ENCODE peak calls at places on chromosomes 1 and 21, in ten cellular contexts. One of them, this sample, is unnamed. For H3K27me3, the result is how much of the 10 kb centered on the place peaks cover.

GRCh38 chr1:175232335-175232734 is 39.8 kb upstream of the KIAA0040 start:
- DNase-seq in BE2C: no peak
- DNase-seq in dorsolateral prefrontal cortex: no peak
- DNase-seq in IMR-90: no peak
- DNase-seq in breast epithelium: no peak
- DNase-seq in neural progenitor cell: no peak
- DNase-seq in prostate gland: peak
- DNase-seq in psoas muscle: no peak
- DNase-seq in heart left ventricle: no peak
- DNase-seq in HCT116: no peak
- DNase-seq in this sample: no peak

GRCh38 chr1:9659328-9659727 is 7.8 kb downstream of the PIK3CD start:
- DNase-seq in IMR-90: peak
- DNase-seq in dorsolateral prefrontal cortex: no peak
- DNase-seq in heart left ventricle: no peak
- DNase-seq in BE2C: no peak
- DNase-seq in psoas muscle: no peak
- DNase-seq in breast epithelium: no peak
- DNase-seq in prostate gland: no peak
- DNase-seq in neural progenitor cell: no peak
- DNase-seq in HCT116: no peak
- DNase-seq in this sample: no peak

GRCh38 chr1:173269490-173270230 is 62.5 kb upstream of the TNFSF4 start:
- DNase-seq in heart left ventricle: no peak
- DNase-seq in IMR-90: peak
- DNase-seq in BE2C: no peak
- DNase-seq in HCT116: peak
- DNase-seq in psoas muscle: no peak
- DNase-seq in breast epithelium: no peak
- DNase-seq in dorsolateral prefrontal cortex: no peak
- DNase-seq in prostate gland: no peak
- DNase-seq in neural progenitor cell: no peak
- DNase-seq in this sample: no peak

GRCh38 chr1:157231844-157232550 is 93.8 kb upstream of the ETV3 start:
- DNase-seq in breast epithelium: no peak
- DNase-seq in heart left ventricle: no peak
- DNase-seq in psoas muscle: no peak
- DNase-seq in dorsolateral prefrontal cortex: no peak
- DNase-seq in prostate gland: no peak
- DNase-seq in IMR-90: no peak
- DNase-seq in neural progenitor cell: no peak
- DNase-seq in BE2C: no peak
- DNase-seq in HCT116: no peak
- DNase-seq in this sample: no peak

GRCh38 chr1:26942656-26943055 is 17.6 kb downstream of the KDF1 start:
- DNase-seq in HCT116: no peak
- DNase-seq in breast epithelium: no peak
- DNase-seq in neural progenitor cell: no peak
- DNase-seq in IMR-90: no peak
- DNase-seq in BE2C: no peak
- DNase-seq in heart left ventricle: no peak
- DNase-seq in prostate gland: no peak
- DNase-seq in psoas muscle: no peak
- DNase-seq in dorsolateral prefrontal cortex: no peak
- DNase-seq in this sample: no peak

GRCh38 chr21:36866419-36866818 is 100.0 kb downstream of the HLCS start:
- DNase-seq in psoas muscle: no peak
- DNase-seq in dorsolateral prefrontal cortex: no peak
- DNase-seq in HCT116: no peak
- DNase-seq in BE2C: no peak
- DNase-seq in prostate gland: no peak
- DNase-seq in neural progenitor cell: no peak
- DNase-seq in breast epithelium: no peak
- DNase-seq in heart left ventricle: no peak
- DNase-seq in IMR-90: no peak
- DNase-seq in this sample: no peak

GRCh38 chr1:43873851-43874250 is 59.8 kb upstream of the ARTN start:
- DNase-seq in breast epithelium: no peak
- DNase-seq in BE2C: no peak
- DNase-seq in prostate gland: no peak
- DNase-seq in HCT116: no peak
- DNase-seq in heart left ventricle: no peak
- DNase-seq in psoas muscle: no peak
- DNase-seq in neural progenitor cell: no peak
- DNase-seq in dorsolateral prefrontal cortex: no peak
- DNase-seq in IMR-90: no peak
- DNase-seq in this sample: no peak

GRCh38 chr1:203124546-203125317 is 2.8 kb upstream of the ADORA1 start:
- DNase-seq in breast epithelium: no peak
- DNase-seq in psoas muscle: no peak
- DNase-seq in heart left ventricle: no peak
- DNase-seq in neural progenitor cell: no peak
- DNase-seq in IMR-90: peak
- DNase-seq in HCT116: no peak
- DNase-seq in prostate gland: no peak
- DNase-seq in BE2C: no peak
- DNase-seq in dorsolateral prefrontal cortex: no peak
- DNase-seq in this sample: no peak

GRCh38 chr1:112710159-112710558 is 3.2 kb upstream of the RHOC start:
- DNase-seq in breast epithelium: no peak
- DNase-seq in dorsolateral prefrontal cortex: no peak
- DNase-seq in heart left ventricle: no peak
- DNase-seq in HCT116: no peak
- DNase-seq in psoas muscle: no peak
- DNase-seq in neural progenitor cell: no peak
- DNase-seq in IMR-90: no peak
- DNase-seq in BE2C: no peak
- DNase-seq in prostate gland: no peak
- DNase-seq in this sample: no peak

GRCh38 chr1:91831132-91831930 is 54.6 kb downstream of the TGFBR3 start:
- DNase-seq in BE2C: no peak
- DNase-seq in heart left ventricle: no peak
- DNase-seq in HCT116: no peak
- DNase-seq in dorsolateral prefrontal cortex: no peak
- DNase-seq in psoas muscle: no peak
- DNase-seq in neural progenitor cell: no peak
- DNase-seq in breast epithelium: no peak
- DNase-seq in IMR-90: peak
- DNase-seq in prostate gland: peak
- DNase-seq in this sample: no peak

DNA sequence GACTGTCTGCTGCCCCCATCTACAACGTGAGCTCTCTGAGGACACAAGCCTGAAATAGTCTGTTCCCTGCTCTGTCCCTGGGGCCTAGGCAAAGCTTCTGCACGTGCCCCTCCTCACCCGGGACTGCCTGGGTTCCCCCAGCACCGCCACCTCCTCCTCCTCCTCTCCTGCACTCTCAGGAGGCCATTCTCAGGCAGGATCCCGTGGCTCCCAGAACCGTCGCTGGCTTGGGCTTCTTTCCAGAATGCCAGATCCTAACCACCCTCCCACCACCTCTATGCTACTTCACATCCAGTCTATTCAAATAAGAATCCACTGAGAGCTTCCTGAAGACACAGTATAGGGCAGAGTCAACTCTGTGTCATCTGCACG is 11.2 kb downstream of the NPHP4 start:
- DNase-seq in neural progenitor cell: no peak
- DNase-seq in breast epithelium: no peak
- DNase-seq in heart left ventricle: no peak
- DNase-seq in IMR-90: no peak
- DNase-seq in dorsolateral prefrontal cortex: peak
- DNase-seq in BE2C: no peak
- DNase-seq in prostate gland: no peak
- DNase-seq in HCT116: no peak
- DNase-seq in psoas muscle: no peak
- DNase-seq in this sample: no peak
- H3K4me3 ChIP-seq in neural progenitor cell: no peak
- H3K4me3 ChIP-seq in breast epithelium: no peak
- H3K4me3 ChIP-seq in heart left ventricle: no peak
- H3K4me3 ChIP-seq in IMR-90: no peak
- H3K4me3 ChIP-seq in dorsolateral prefrontal cortex: no peak
- H3K4me3 ChIP-seq in BE2C: peak
- H3K4me3 ChIP-seq in prostate gland: no peak
- H3K4me3 ChIP-seq in HCT116: no peak
- H3K4me3 ChIP-seq in psoas muscle: no peak
- H3K4me3 ChIP-seq in this sample: no peak

DNA sequence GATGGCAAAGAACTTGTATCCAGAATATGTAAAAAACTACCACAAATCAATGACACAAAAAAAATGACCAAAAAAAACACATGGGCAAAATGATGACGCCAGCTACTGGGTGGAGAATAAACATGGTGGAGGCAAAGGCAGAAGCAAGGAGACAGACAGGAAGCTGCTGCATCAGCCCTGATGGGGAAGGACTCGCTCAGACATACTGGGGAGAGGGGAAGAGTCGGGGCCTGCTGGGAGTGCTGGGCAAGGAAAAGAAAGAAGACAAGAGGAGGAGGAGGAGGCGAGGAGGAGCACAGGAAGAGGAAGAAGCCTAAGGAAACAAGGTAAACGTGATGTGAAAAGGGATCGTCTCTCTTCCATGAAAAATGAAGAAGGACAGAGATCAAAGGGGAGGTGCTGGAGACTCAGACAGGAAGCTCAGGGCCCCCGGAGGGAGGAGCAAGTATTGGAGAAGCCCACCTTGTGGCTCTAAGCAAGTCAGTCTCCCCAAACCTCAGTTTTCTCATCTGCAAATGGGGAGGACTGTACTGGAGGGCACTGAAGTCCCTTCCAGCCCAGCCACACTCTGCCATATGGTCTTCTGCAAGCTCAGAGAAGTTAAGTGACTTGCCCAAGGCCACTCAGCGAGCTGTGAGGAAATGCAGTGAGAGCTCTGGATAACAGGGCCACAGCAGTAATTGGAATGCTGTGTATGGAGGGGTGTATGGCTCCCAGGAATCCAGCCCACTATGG is 24.2 kb downstream of the OLFML2B start:
- DNase-seq in heart left ventricle: no peak
- DNase-seq in breast epithelium: no peak
- DNase-seq in HCT116: no peak
- DNase-seq in IMR-90: no peak
- DNase-seq in BE2C: no peak
- DNase-seq in neural progenitor cell: no peak
- DNase-seq in psoas muscle: no peak
- DNase-seq in dorsolateral prefrontal cortex: no peak
- DNase-seq in prostate gland: no peak
- DNase-seq in this sample: peak
- TF ChIP-seq CTCF in heart left ventricle: no peak
- TF ChIP-seq CTCF in breast epithelium: no peak
- TF ChIP-seq CTCF in HCT116: no peak
- TF ChIP-seq CTCF in IMR-90: no peak
- TF ChIP-seq CTCF in BE2C: no peak
- TF ChIP-seq CTCF in neural progenitor cell: no peak
- TF ChIP-seq CTCF in psoas muscle: no peak
- TF ChIP-seq CTCF in dorsolateral prefrontal cortex: no peak
- TF ChIP-seq CTCF in prostate gland: no peak
- TF ChIP-seq CTCF in this sample: no peak

DNA sequence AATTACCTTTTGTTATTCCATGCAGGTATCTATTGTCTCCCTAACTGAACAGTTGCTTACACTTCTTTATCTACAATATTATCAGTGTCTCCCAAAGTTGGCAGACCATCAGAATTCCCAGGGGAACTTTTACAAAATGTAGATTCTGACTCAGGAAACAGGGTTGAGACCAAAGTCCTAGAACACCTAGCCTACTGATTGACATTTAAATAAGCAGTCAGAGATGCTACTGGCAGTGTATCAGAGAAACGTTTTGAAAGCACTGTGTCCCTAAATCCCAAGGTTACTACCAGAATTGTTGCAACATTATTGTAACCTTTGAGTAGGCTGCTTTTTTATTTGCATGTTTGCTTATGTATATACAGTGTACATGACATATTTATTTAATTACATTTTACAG is 1.8 kb upstream of the F5 start:
- DNase-seq in HCT116: no peak
- DNase-seq in prostate gland: no peak
- DNase-seq in dorsolateral prefrontal cortex: no peak
- DNase-seq in psoas muscle: no peak
- DNase-seq in breast epithelium: no peak
- DNase-seq in heart left ventricle: no peak
- DNase-seq in BE2C: no peak
- DNase-seq in neural progenitor cell: no peak
- DNase-seq in IMR-90: no peak
- DNase-seq in this sample: no peak
- H3K27me3 ChIP-seq in HCT116: under half
- H3K27me3 ChIP-seq in prostate gland: under half
- H3K27me3 ChIP-seq in dorsolateral prefrontal cortex: under half
- H3K27me3 ChIP-seq in psoas muscle: under half
- H3K27me3 ChIP-seq in breast epithelium: under half
- H3K27me3 ChIP-seq in heart left ventricle: under half
- H3K27me3 ChIP-seq in BE2C: under half
- H3K27me3 ChIP-seq in neural progenitor cell: under half
- H3K27me3 ChIP-seq in IMR-90: under half
- H3K27me3 ChIP-seq in this sample: under half

GRCh38 chr1:45585496-45586075 is 1.7 kb downstream of the NASP start:
- DNase-seq in BE2C: no peak
- DNase-seq in HCT116: no peak
- DNase-seq in neural progenitor cell: no peak
- DNase-seq in heart left ventricle: no peak
- DNase-seq in IMR-90: no peak
- DNase-seq in breast epithelium: no peak
- DNase-seq in prostate gland: no peak
- DNase-seq in dorsolateral prefrontal cortex: no peak
- DNase-seq in psoas muscle: no peak
- DNase-seq in this sample: no peak
- H3K4me3 ChIP-seq in BE2C: peak
- H3K4me3 ChIP-seq in HCT116: peak
- H3K4me3 ChIP-seq in neural progenitor cell: peak
- H3K4me3 ChIP-seq in heart left ventricle: peak
- H3K4me3 ChIP-seq in IMR-90: no peak
- H3K4me3 ChIP-seq in breast epithelium: peak
- H3K4me3 ChIP-seq in prostate gland: peak
- H3K4me3 ChIP-seq in dorsolateral prefrontal cortex: peak
- H3K4me3 ChIP-seq in psoas muscle: peak
- H3K4me3 ChIP-seq in this sample: peak

This sample was measured in suprapubic skin.